ENCODE peak calls at places on chromosomes 4 and X, in eight cellular contexts. One of them, this sample, is unnamed.

GRCh38 chrX:74606799-74607198 is 7.6 kb downstream of the RLIM start:
- DNase-seq in CD8-positive, alpha-beta T cell: no peak
- DNase-seq in mucosa of descending colon: no peak
- DNase-seq in AG09309: no peak
- DNase-seq in left lung: no peak
- DNase-seq in coronary artery: no peak
- DNase-seq in epithelial cell of esophagus: no peak
- DNase-seq in fibroblast of the aortic adventitia: no peak
- DNase-seq in this sample: no peak

GRCh38 chr4:11623726-11624037 is 195.0 kb upstream of the HS3ST1 start:
- DNase-seq in left lung: no peak
- DNase-seq in CD8-positive, alpha-beta T cell: no peak
- DNase-seq in epithelial cell of esophagus: peak
- DNase-seq in coronary artery: no peak
- DNase-seq in mucosa of descending colon: peak
- DNase-seq in AG09309: no peak
- DNase-seq in fibroblast of the aortic adventitia: peak
- DNase-seq in this sample: no peak

GRCh38 chr4:83252782-83253405 is 31.7 kb downstream of the COQ2 start:
- DNase-seq in mucosa of descending colon: peak
- DNase-seq in left lung: no peak
- DNase-seq in CD8-positive, alpha-beta T cell: peak
- DNase-seq in epithelial cell of esophagus: peak
- DNase-seq in AG09309: no peak
- DNase-seq in coronary artery: no peak
- DNase-seq in fibroblast of the aortic adventitia: peak
- DNase-seq in this sample: peak

GRCh38 chrX:46589977-46590723 is 16.6 kb downstream of the CHST7 start:
- DNase-seq in left lung: no peak
- DNase-seq in AG09309: peak
- DNase-seq in fibroblast of the aortic adventitia: peak
- DNase-seq in CD8-positive, alpha-beta T cell: no peak
- DNase-seq in coronary artery: no peak
- DNase-seq in mucosa of descending colon: no peak
- DNase-seq in epithelial cell of esophagus: peak
- DNase-seq in this sample: no peak

GRCh38 chrX:46715521-46715920 is 43.4 kb downstream of the SLC9A7 start:
- DNase-seq in left lung: no peak
- DNase-seq in coronary artery: no peak
- DNase-seq in epithelial cell of esophagus: no peak
- DNase-seq in fibroblast of the aortic adventitia: peak
- DNase-seq in AG09309: no peak
- DNase-seq in mucosa of descending colon: no peak
- DNase-seq in CD8-positive, alpha-beta T cell: no peak
- DNase-seq in this sample: no peak

GRCh38 chrX:56233100-56233499 is 944 bp downstream of the KLF8 start:
- DNase-seq in left lung: no peak
- DNase-seq in CD8-positive, alpha-beta T cell: no peak
- DNase-seq in epithelial cell of esophagus: peak
- DNase-seq in AG09309: no peak
- DNase-seq in coronary artery: no peak
- DNase-seq in mucosa of descending colon: peak
- DNase-seq in fibroblast of the aortic adventitia: no peak
- DNase-seq in this sample: no peak

GRCh38 chrX:95427389-95427788 is 1257.3 kb upstream of the DIAPH2 start:
- DNase-seq in epithelial cell of esophagus: peak
- DNase-seq in CD8-positive, alpha-beta T cell: no peak
- DNase-seq in fibroblast of the aortic adventitia: peak
- DNase-seq in left lung: no peak
- DNase-seq in AG09309: no peak
- DNase-seq in coronary artery: no peak
- DNase-seq in mucosa of descending colon: no peak
- DNase-seq in this sample: peak

GRCh38 chr4:143294310-143294709 is 42.4 kb upstream of the GAB1 start:
- DNase-seq in CD8-positive, alpha-beta T cell: no peak
- DNase-seq in left lung: no peak
- DNase-seq in AG09309: no peak
- DNase-seq in epithelial cell of esophagus: no peak
- DNase-seq in mucosa of descending colon: peak
- DNase-seq in fibroblast of the aortic adventitia: peak
- DNase-seq in coronary artery: peak
- DNase-seq in this sample: no peak

GRCh38 chrX:79366888-79367749 is at the start of gene ITM2A:
- DNase-seq in AG09309: no peak
- DNase-seq in mucosa of descending colon: peak
- DNase-seq in fibroblast of the aortic adventitia: no peak
- DNase-seq in left lung: peak
- DNase-seq in CD8-positive, alpha-beta T cell: peak
- DNase-seq in epithelial cell of esophagus: peak
- DNase-seq in coronary artery: no peak
- DNase-seq in this sample: no peak

GRCh38 chr4:153790962-153791551 is 2.2 kb upstream of the SFRP2 start:
- DNase-seq in mucosa of descending colon: no peak
- DNase-seq in epithelial cell of esophagus: peak
- DNase-seq in fibroblast of the aortic adventitia: no peak
- DNase-seq in CD8-positive, alpha-beta T cell: no peak
- DNase-seq in left lung: peak
- DNase-seq in AG09309: no peak
- DNase-seq in coronary artery: no peak
- DNase-seq in this sample: no peak

GRCh38 chr4:153792893-153793227 is 4.0 kb upstream of the SFRP2 start:
- DNase-seq in fibroblast of the aortic adventitia: no peak
- DNase-seq in epithelial cell of esophagus: no peak
- DNase-seq in coronary artery: no peak
- DNase-seq in CD8-positive, alpha-beta T cell: no peak
- DNase-seq in AG09309: no peak
- DNase-seq in left lung: peak
- DNase-seq in mucosa of descending colon: no peak
- DNase-seq in this sample: no peak

GRCh38 chr4:153794001-153794400 is 5.1 kb upstream of the SFRP2 start:
- DNase-seq in AG09309: no peak
- DNase-seq in left lung: no peak
- DNase-seq in mucosa of descending colon: no peak
- DNase-seq in CD8-positive, alpha-beta T cell: no peak
- DNase-seq in fibroblast of the aortic adventitia: no peak
- DNase-seq in epithelial cell of esophagus: no peak
- DNase-seq in coronary artery: no peak
- DNase-seq in this sample: no peak

GRCh38 chr4:153789741-153790651 is 1.1 kb upstream of the SFRP2 start:
- DNase-seq in epithelial cell of esophagus: no peak
- DNase-seq in mucosa of descending colon: no peak
- DNase-seq in CD8-positive, alpha-beta T cell: no peak
- DNase-seq in coronary artery: no peak
- DNase-seq in fibroblast of the aortic adventitia: peak
- DNase-seq in AG09309: no peak
- DNase-seq in left lung: no peak
- DNase-seq in this sample: no peak

DNA sequence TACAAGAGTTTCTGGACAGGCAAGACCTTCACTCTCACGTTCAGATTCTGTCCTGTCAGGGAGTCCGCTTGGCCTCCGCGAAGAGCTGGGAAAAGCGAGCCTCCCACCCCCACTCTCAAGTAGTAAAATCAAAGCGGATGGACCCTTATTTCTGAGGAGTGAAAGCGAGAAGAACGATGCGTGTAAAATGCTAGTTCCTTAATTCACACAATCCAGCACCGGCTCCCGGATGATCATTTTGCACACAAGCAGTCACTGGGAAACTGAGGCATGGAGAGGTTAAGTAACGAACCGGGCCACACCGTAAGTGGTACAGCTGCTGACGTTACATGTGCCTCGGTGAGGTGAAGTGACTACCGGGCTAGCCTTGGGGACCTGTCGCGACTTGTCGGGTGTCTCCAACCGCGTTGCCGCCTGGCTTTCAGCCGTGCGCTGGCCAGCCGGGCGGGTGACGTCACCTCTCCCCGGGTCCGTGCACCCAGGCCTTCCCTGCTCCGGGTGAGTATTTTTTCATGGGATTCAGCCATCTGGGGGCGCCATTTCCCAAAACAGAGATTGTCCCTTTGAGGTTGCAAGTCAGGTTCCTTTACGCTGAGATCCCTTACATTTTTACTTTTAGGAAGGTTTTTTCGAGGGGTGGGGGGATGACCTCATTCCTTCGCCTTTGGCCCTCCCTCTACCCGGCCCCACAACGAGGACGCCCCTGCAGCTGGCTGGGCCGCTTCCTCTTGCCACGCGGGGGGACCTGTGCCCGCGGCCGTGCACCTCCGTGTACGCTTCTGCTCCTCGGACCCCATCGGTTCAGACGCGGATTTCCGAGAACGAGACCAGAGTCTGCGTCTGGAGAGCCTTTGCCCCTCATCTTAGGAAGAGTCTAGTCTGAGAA is 3.4 kb upstream of the SFRP2 start:
- DNase-seq in epithelial cell of esophagus: peak
- DNase-seq in left lung: peak
- DNase-seq in coronary artery: peak
- DNase-seq in AG09309: no peak
- DNase-seq in CD8-positive, alpha-beta T cell: no peak
- DNase-seq in mucosa of descending colon: peak
- DNase-seq in fibroblast of the aortic adventitia: peak
- DNase-seq in this sample: peak
- TF ChIP-seq CTCF in epithelial cell of esophagus: peak
- TF ChIP-seq CTCF in left lung: no peak
- TF ChIP-seq CTCF in coronary artery: no peak
- TF ChIP-seq CTCF in AG09309: peak
- TF ChIP-seq CTCF in CD8-positive, alpha-beta T cell: no peak
- TF ChIP-seq CTCF in mucosa of descending colon: no peak
- TF ChIP-seq CTCF in fibroblast of the aortic adventitia: no peak
- TF ChIP-seq CTCF in this sample: no peak

DNA sequence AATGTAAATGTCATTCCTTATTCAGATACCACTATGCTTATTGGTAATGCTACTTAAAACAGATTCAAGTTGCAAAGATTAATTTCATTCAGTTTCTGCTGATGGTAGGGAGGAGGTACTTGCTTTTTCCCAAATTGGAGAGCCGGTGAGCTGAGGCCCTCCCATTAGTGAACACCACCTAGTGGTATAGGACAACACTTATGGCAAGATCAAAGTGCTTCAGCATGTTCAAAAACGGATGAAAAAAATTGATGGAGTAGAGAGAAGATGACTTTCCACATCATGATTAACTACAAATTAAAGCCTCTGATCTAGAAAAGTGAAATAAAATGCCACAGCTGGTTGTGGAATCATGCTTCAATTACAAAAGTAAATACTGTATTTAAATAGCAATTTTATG is 112.9 kb downstream of the MBNL3 start:
- DNase-seq in fibroblast of the aortic adventitia: no peak
- DNase-seq in coronary artery: no peak
- DNase-seq in AG09309: no peak
- DNase-seq in left lung: no peak
- DNase-seq in epithelial cell of esophagus: peak
- DNase-seq in CD8-positive, alpha-beta T cell: no peak
- DNase-seq in mucosa of descending colon: no peak
- DNase-seq in this sample: no peak
- TF ChIP-seq CTCF in fibroblast of the aortic adventitia: peak
- TF ChIP-seq CTCF in coronary artery: no peak
- TF ChIP-seq CTCF in AG09309: peak
- TF ChIP-seq CTCF in left lung: no peak
- TF ChIP-seq CTCF in epithelial cell of esophagus: peak
- TF ChIP-seq CTCF in CD8-positive, alpha-beta T cell: no peak
- TF ChIP-seq CTCF in mucosa of descending colon: no peak
- TF ChIP-seq CTCF in this sample: no peak

DNA sequence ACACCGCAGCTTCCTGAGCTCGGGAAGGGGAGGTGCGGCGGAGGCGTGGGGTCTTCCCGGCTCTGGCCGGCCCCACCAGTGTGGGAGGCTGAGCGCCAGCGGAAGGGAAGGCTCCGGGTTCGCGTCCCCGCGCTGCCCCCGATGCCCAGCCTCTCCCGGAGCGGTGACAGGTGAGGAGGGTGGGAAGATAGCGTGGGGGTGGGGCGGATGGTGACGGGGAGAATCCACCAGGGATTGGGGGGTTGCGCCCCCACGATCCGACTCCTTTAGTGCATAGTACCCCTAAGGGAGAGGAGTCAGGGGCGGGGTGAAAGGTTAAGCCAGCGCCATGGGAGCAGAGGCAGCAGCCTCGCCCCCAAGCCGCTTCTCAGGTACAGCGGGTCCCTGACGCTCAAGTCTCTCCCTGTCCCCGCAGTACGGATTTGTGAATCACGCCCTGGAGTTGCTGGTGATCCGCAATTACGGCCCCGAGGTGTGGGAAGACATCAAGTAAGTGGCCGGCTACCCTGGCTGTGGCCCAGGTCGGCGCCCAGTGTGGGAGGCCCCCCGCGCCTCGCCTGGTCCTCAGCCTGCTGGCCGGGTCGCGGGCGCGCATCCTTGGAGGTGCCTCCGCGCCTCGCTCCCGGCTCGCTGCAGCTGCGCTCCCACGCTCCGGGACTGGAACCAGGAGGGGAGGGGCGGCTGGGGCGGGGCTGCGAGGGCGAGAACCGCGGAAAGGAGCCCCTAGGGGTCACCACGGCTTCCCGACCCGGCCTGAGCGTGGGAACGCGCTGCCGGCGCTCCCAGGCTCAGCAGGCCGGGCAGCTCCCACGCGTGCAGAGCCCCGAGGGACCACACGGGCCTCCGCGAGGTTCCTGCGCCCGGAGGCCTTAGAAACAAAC is 791 bp downstream of the GUCY1B1 start:
- DNase-seq in left lung: peak
- DNase-seq in AG09309: no peak
- DNase-seq in CD8-positive, alpha-beta T cell: peak
- DNase-seq in fibroblast of the aortic adventitia: no peak
- DNase-seq in mucosa of descending colon: peak
- DNase-seq in epithelial cell of esophagus: peak
- DNase-seq in coronary artery: peak
- DNase-seq in this sample: peak
- TF ChIP-seq CTCF in left lung: peak
- TF ChIP-seq CTCF in AG09309: peak
- TF ChIP-seq CTCF in CD8-positive, alpha-beta T cell: no peak
- TF ChIP-seq CTCF in fibroblast of the aortic adventitia: no peak
- TF ChIP-seq CTCF in mucosa of descending colon: no peak
- TF ChIP-seq CTCF in epithelial cell of esophagus: no peak
- TF ChIP-seq CTCF in coronary artery: no peak
- TF ChIP-seq CTCF in this sample: no peak

GRCh38 chr4:153464068-153464467 is 2.1 kb upstream of the TMEM131L start:
- DNase-seq in coronary artery: no peak
- DNase-seq in CD8-positive, alpha-beta T cell: no peak
- DNase-seq in mucosa of descending colon: no peak
- DNase-seq in left lung: no peak
- DNase-seq in fibroblast of the aortic adventitia: peak
- DNase-seq in epithelial cell of esophagus: no peak
- DNase-seq in AG09309: no peak
- DNase-seq in this sample: no peak

GRCh38 chr4:153465145-153465544 is 1.0 kb upstream of the TMEM131L start:
- DNase-seq in coronary artery: no peak
- DNase-seq in CD8-positive, alpha-beta T cell: no peak
- DNase-seq in fibroblast of the aortic adventitia: peak
- DNase-seq in mucosa of descending colon: no peak
- DNase-seq in left lung: no peak
- DNase-seq in epithelial cell of esophagus: peak
- DNase-seq in AG09309: no peak
- DNase-seq in this sample: no peak

GRCh38 chr4:153465922-153466636 is at the start of gene TMEM131L:
- DNase-seq in epithelial cell of esophagus: peak
- DNase-seq in coronary artery: peak
- DNase-seq in fibroblast of the aortic adventitia: peak
- DNase-seq in left lung: peak
- DNase-seq in CD8-positive, alpha-beta T cell: peak
- DNase-seq in AG09309: no peak
- DNase-seq in mucosa of descending colon: peak
- DNase-seq in this sample: peak

GRCh38 chr4:153466637-153467153 is 535 bp downstream of the TMEM131L start:
- DNase-seq in AG09309: no peak
- DNase-seq in fibroblast of the aortic adventitia: no peak
- DNase-seq in left lung: peak
- DNase-seq in epithelial cell of esophagus: no peak
- DNase-seq in CD8-positive, alpha-beta T cell: no peak
- DNase-seq in mucosa of descending colon: no peak
- DNase-seq in coronary artery: no peak
- DNase-seq in this sample: peak

GRCh38 chr4:153465583-153465921 is 608 bp upstream of the TMEM131L start:
- DNase-seq in AG09309: no peak
- DNase-seq in epithelial cell of esophagus: peak
- DNase-seq in CD8-positive, alpha-beta T cell: peak
- DNase-seq in fibroblast of the aortic adventitia: peak
- DNase-seq in mucosa of descending colon: peak
- DNase-seq in coronary artery: peak
- DNase-seq in left lung: peak
- DNase-seq in this sample: peak
- TF ChIP-seq CTCF in AG09309: peak
- TF ChIP-seq CTCF in epithelial cell of esophagus: peak
- TF ChIP-seq CTCF in CD8-positive, alpha-beta T cell: no peak
- TF ChIP-seq CTCF in fibroblast of the aortic adventitia: peak
- TF ChIP-seq CTCF in mucosa of descending colon: no peak
- TF ChIP-seq CTCF in coronary artery: no peak
- TF ChIP-seq CTCF in left lung: no peak
- TF ChIP-seq CTCF in this sample: peak